ENCODE peak calls at places on chromosomes 3 and 15, in eight cellular contexts. U, X, G, W, D, T, V and H are unnamed samples.

GRCh38 chr3:141100531-141101320 is 49.6 kb downstream of the SPSB4 start:
- DNase-seq in W (no peak), D (no peak), U (no peak), T (no peak), V (no peak), G (no peak), X (no peak), H (peak; percentile 6)

GRCh38 chr3:72892870-72893269 is 5.0 kb downstream of the GXYLT2 start:
- DNase-seq in G (no peak), T (peak; percentile 77), V (no peak), W (peak; percentile 58), X (no peak), U (no peak), D (no peak), H (no peak)

GRCh38 chr3:78645628-78646310 is 1122.0 kb downstream of the ROBO1 start:
- DNase-seq in G (no peak), V (no peak), T (no peak), D (no peak), U (peak; percentile 81), W (peak; percentile 73), X (peak; percentile 3), H (no peak)

GRCh38 chr15:67076147-67076843 is 10.9 kb downstream of the SMAD3 start:
- DNase-seq in G (no peak), U (peak; percentile 93), T (no peak), D (no peak), X (no peak), W (no peak), V (no peak), H (no peak)

GRCh38 chr3:14137004-14137403 is 12.2 kb downstream of the TMEM43 start:
- DNase-seq in X (no peak), W (no peak), D (no peak), U (no peak), G (no peak), V (no peak), T (no peak), H (no peak)

GRCh38 chr15:86139828-86140227 is 60.2 kb downstream of the AGBL1 start:
- DNase-seq in W (peak; percentile 9), D (no peak), G (no peak), V (no peak), T (peak; percentile 73), U (no peak), X (no peak), H (no peak)

GRCh38 chr3:134309987-134310700 is 59.5 kb upstream of the RYK start:
- DNase-seq in D (no peak), W (no peak), U (no peak), G (peak; percentile 74), X (no peak), T (no peak), V (no peak), H (no peak)

GRCh38 chr3:15295506-15295905 is 36.9 kb downstream of the SH3BP5 start:
- DNase-seq in T (no peak), U (no peak), D (no peak), G (no peak), X (no peak), V (no peak), W (no peak), H (peak; percentile 76)

GRCh38 chr3:89682556-89682955 is 575.1 kb downstream of the EPHA3 start:
- DNase-seq in V (no peak), D (no peak), T (no peak), W (no peak), X (no peak), U (no peak), G (no peak), H (no peak)

GRCh38 chr3:122353215-122353614 is 28.2 kb downstream of the CSTA start:
- DNase-seq in V (no peak), W (no peak), X (no peak), G (no peak), U (no peak), D (no peak), T (no peak), H (no peak)

GRCh38 chr15:35078221-35078915 is 6.7 kb downstream of the NANOGP8 start:
- DNase-seq in D (no peak), X (peak; percentile 15), W (peak; percentile 70), U (peak; percentile 72), V (no peak), G (no peak), T (peak; percentile 63), H (peak; percentile 48)

GRCh38 chr3:4350789-4351163 is 47.6 kb downstream of the SETMAR start:
- DNase-seq in D (no peak), X (peak; percentile 60), U (peak; percentile 69), W (peak; percentile 67), V (no peak), T (no peak), G (no peak), H (peak; percentile 63)

GRCh38 chr15:41416162-41416741 is 643 bp upstream of the RTF1 start:
- DNase-seq in G (no peak), X (no peak), W (no peak), U (no peak), V (no peak), T (peak; percentile 29), D (no peak), H (no peak)
- H3K27ac ChIP-seq in G (peak overlapping the region; percentile 75), X (peak overlapping the region; percentile 72), W (no peak overlapping the region), U (peak overlapping the region; percentile 88), V (peak overlapping the region; percentile 92), T (no peak overlapping the region), D (peak overlapping the region; percentile 70), H (peak overlapping the region; percentile 73)

GRCh38 chr15:68256675-68257450 is 20.7 kb upstream of the FEM1B start:
- DNase-seq in X (peak; percentile 62), V (peak; percentile 88), U (peak; percentile 68), G (peak; percentile 89), D (peak; percentile 87), W (peak; percentile 94), T (peak; percentile 96), H (peak; percentile 91)

GRCh38 chr15:68249058-68249713 is 19.7 kb upstream of the CLN6 start:
- DNase-seq in V (no peak), U (no peak), G (no peak), T (no peak), D (no peak), X (no peak), W (no peak), H (no peak)

GRCh38 chr15:68258684-68259083 is 18.9 kb upstream of the FEM1B start:
- DNase-seq in X (peak; percentile 21), D (no peak), U (no peak), V (no peak), T (no peak), G (no peak), W (no peak), H (peak; percentile 58)

GRCh38 chr15:68252925-68253534 is 23.5 kb upstream of the CLN6 start:
- DNase-seq in T (no peak), X (peak; percentile 56), W (peak; percentile 82), V (no peak), D (no peak), G (no peak), U (peak; percentile 85), H (no peak)
- H3K27ac ChIP-seq in T (no peak overlapping the region), X (no peak overlapping the region), W (no peak overlapping the region), V (no peak overlapping the region), D (no peak overlapping the region), G (no peak overlapping the region), U (no peak overlapping the region), H (peak overlapping the region; percentile 3)

DNA sequence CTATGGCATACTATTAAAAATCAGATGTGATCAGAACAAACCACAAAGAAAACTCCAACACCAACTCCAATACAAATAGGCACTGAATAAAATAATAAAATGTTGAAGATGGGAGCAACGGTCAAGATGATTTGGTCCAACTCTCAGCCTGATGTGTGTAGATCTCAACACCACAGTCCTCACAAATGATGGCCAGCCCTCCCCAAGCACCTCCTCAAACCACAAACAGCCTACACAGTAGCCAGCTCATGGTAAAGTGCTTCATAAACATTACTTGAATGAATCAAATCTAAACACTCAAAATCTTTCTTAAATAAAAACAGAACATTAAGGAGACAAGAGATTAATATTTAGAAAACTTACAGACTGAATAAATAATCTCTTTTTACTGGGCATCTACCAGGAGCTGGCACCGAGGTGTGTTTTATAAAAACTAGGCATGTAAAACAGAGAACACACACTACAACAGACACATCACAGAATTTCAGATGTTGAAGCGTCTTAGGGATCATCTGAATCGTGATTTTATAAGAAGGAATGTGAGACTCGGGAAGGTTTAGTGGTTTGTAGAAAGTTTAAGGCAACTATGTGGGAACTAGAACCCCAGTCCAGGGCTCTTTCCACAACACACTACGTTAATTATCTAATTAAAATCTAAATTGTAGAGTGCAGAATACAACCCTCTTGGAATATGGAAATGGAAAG is 102.4 kb downstream of the MYLK start:
- DNase-seq in U (peak; percentile 87), X (no peak), T (no peak), V (no peak), W (no peak), G (no peak), D (no peak), H (no peak)
- H3K27ac ChIP-seq in U (peak overlapping the region; percentile 40), X (no peak overlapping the region), T (no peak overlapping the region), V (no peak overlapping the region), W (no peak overlapping the region), G (no peak overlapping the region), D (no peak overlapping the region), H (no peak overlapping the region)

GRCh38 chr3:46946856-46947544 is 29.5 kb downstream of the CCDC12 start:
- DNase-seq in V (no peak), D (no peak), U (peak; percentile 31), T (no peak), G (no peak), W (no peak), X (peak; percentile 34), H (no peak)

GRCh38 chr3:46946416-46946815 is 30.1 kb downstream of the CCDC12 start:
- DNase-seq in G (no peak), U (no peak), W (no peak), D (no peak), T (no peak), X (no peak), V (no peak), H (no peak)

GRCh38 chr3:46947545-46947899 is 29.0 kb downstream of the CCDC12 start:
- DNase-seq in W (no peak), D (no peak), V (no peak), G (no peak), U (no peak), X (no peak), T (no peak), H (no peak)

GRCh38 chr3:46948830-46949671 is 27.5 kb downstream of the CCDC12 start:
- DNase-seq in D (no peak), W (no peak), X (no peak), T (peak; percentile 41), U (no peak), G (peak; percentile 78), V (no peak), H (no peak)

DNA sequence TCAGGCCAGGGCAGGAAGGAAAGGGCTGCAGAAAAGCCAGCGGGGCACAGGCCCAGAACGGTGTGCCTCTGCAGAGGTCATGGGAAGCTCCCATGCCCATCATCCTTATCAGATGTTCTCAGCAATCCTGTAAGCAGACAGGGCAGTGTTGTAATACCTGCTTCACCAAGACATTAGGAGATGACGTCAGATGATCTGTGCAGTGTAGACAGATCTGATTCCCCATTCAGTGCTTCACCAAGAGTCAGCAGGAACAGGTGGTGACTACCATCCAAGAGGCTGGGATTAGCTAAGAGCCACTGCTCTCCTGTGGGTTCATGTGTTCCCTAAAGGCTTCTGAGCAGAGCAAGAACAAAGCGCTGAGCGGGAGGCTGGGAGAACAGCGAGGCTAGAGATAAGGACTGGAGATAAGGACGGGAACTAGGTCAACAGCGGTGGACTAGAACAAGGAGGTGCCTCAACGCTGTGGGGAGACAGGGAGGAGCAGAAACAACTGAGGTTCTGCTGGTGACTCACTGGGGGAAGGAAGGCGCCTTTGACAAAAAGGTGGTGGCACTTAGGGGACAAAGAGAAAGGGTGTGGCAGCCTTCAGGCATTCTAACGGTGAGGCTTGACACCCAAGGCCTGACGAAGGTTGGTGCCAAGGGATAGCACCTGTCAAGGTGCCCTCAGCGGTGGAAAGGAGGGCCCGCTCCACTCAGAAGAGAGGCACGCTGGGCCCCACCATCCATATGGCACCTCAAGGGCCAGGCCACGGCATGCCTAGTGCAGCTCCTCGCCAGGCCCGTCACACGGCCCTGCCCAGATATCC is 28.4 kb downstream of the CCDC12 start:
- DNase-seq in W (no peak), X (peak; percentile 26), T (no peak), U (peak; percentile 52), G (peak; percentile 85), D (no peak), V (no peak), H (peak; percentile 42)
- H3K27ac ChIP-seq in W (no peak overlapping the region), X (peak overlapping the region; percentile 76), T (no peak overlapping the region), U (no peak overlapping the region), G (peak overlapping the region; percentile 94), D (peak overlapping the region; percentile 48), V (no peak overlapping the region), H (peak overlapping the region; percentile 43)